ENCODE peak calls at places on chromosomes 3 and 15, in ten cellular contexts. Z, C, B, G, S, R, Q, F, O and H are unnamed samples.

GRCh38 chr15:80010131-80010673 is 39.2 kb upstream of the BCL2A1 start:
- DNase-seq in Z (no peak), C (no peak), B (no peak), G (no peak), S (no peak), R (no peak), Q (no peak), F (no peak), O (no peak), H (peak)

GRCh38 chr3:32837789-32838188 is 20.0 kb downstream of the TRIM71 start:
- DNase-seq in Z (no peak), C (no peak), B (no peak), G (no peak), S (no peak), R (no peak), Q (no peak), F (no peak), O (no peak), H (no peak)

GRCh38 chr15:38551720-38552627 is 12.6 kb downstream of the RASGRP1 start:
- DNase-seq in Z (no peak), C (no peak), B (no peak), G (no peak), S (no peak), R (no peak), Q (no peak), F (no peak), O (no peak), H (no peak)

GRCh38 chr3:131277836-131278497 is 103.6 kb upstream of the NUDT16 start:
- DNase-seq in Z (no peak), C (no peak), B (no peak), G (no peak), S (no peak), R (no peak), Q (no peak), F (no peak), O (no peak), H (no peak)

GRCh38 chr3:148128136-148128535 is 569.6 kb upstream of the AGTR1 start:
- DNase-seq in Z (no peak), C (no peak), B (no peak), G (no peak), S (no peak), R (no peak), Q (no peak), F (no peak), O (no peak), H (no peak)

GRCh38 chr15:97126556-97127233 is 796.2 kb downstream of the NR2F2 start:
- DNase-seq in Z (no peak), C (no peak), B (no peak), G (no peak), S (no peak), R (no peak), Q (no peak), F (no peak), O (no peak), H (no peak)

GRCh38 chr3:53495518-53496501 is 1.4 kb downstream of the CACNA1D start:
- DNase-seq in Z (no peak), C (no peak), B (no peak), G (no peak), S (peak), R (no peak), Q (no peak), F (peak), O (peak), H (no peak)

GRCh38 chr3:157261000-157261399 is 101.1 kb upstream of the CCNL1 start:
- DNase-seq in Z (no peak), C (no peak), B (no peak), G (no peak), S (no peak), R (no peak), Q (no peak), F (no peak), O (no peak), H (no peak)

GRCh38 chr15:66269326-66270090 is 16.0 kb upstream of the MEGF11 start:
- DNase-seq in Z (no peak), C (no peak), B (no peak), G (peak), S (peak), R (no peak), Q (no peak), F (no peak), O (no peak), H (no peak)

GRCh38 chr3:185878920-185879319 is 54.1 kb upstream of the IGF2BP2 start:
- DNase-seq in Z (no peak), C (no peak), B (no peak), G (no peak), S (no peak), R (no peak), Q (no peak), F (no peak), O (no peak), H (no peak)

GRCh38 chr3:71583569-71584215 is at the start of gene FOXP1:
- DNase-seq in Z (peak), C (peak), B (no peak), G (peak), S (peak), R (peak), Q (peak), F (peak), O (peak), H (peak)

GRCh38 chr15:71532994-71533393 is 277.4 kb upstream of the NR2E3 start:
- DNase-seq in Z (no peak), C (no peak), B (peak), G (peak), S (no peak), R (no peak), Q (no peak), F (no peak), O (no peak), H (no peak)

GRCh38 chr15:74790080-74790916 is 8.4 kb downstream of the CSK start:
- DNase-seq in Z (peak), C (no peak), B (no peak), G (no peak), S (peak), R (peak), Q (no peak), F (peak), O (peak), H (peak)

GRCh38 chr3:120102674-120103073 is 8.4 kb upstream of the GSK3B start:
- DNase-seq in Z (no peak), C (no peak), B (no peak), G (no peak), S (no peak), R (no peak), Q (no peak), F (peak), O (no peak), H (no peak)

GRCh38 chr3:146160964-146161724 is at the start of gene PLOD2:
- DNase-seq in Z (peak), C (peak), B (peak), G (peak), S (peak), R (no peak), Q (no peak), F (peak), O (peak), H (peak)

GRCh38 chr3:52004158-52004787 is 8.6 kb upstream of the RPL29 start:
- DNase-seq in Z (peak), C (peak), B (no peak), G (no peak), S (no peak), R (no peak), Q (no peak), F (no peak), O (no peak), H (peak)

GRCh38 chr3:120693439-120694172 is 11.6 kb upstream of the HGD start:
- DNase-seq in Z (no peak), C (no peak), B (no peak), G (no peak), S (no peak), R (no peak), Q (no peak), F (no peak), O (no peak), H (peak)

DNA sequence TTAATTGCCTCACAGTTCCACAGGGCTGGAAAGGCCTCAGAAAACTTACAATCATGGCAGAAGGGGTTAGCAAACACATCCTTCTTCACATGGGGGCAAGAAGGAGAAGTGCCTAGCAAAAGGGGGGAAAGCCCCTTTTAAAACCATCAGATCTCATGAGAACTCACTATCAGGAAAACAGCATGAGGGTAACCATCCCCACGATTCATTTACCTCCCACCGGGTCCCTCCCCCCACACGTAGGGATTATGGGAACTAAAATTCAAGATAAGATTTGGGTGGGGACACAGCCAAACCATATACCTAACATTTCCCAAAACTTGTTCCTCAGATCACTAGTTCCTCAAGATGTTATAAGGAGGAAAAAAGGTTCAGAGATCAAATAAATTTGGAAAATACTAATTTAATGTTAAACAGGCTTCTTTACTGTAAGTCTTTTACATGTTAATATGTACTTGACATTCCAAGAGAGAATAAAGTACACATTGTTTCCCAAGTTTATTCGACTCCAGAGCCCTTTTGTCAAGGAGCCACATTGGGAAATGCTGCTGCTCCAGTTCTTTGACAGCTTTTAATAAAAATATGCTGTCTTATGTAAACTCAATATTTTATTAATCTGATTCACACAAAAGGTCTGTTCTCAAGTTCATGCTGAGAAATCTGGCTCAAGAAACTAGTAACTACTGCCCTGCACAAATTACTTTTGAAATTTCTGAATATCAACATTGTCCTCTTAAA is 17.8 kb downstream of the HERC1 start:
- DNase-seq in Z (no peak), C (no peak), B (no peak), G (no peak), S (no peak), R (no peak), Q (no peak), F (no peak), O (peak), H (no peak)
- TF ChIP-seq POLR2A in Z (no peak), C (no peak), B (no peak), G (no peak), S (no peak), R (no peak), Q (no peak), F (no peak), O (no peak), H (no peak)

GRCh38 chr3:111071257-111072015 is at the start of gene NECTIN3:
- DNase-seq in Z (peak), C (peak), B (peak), G (peak), S (peak), R (peak), Q (peak), F (peak), O (peak), H (peak)
- TF ChIP-seq POLR2A in Z (peak), C (peak), B (peak), G (peak), S (peak), R (peak), Q (no peak), F (no peak), O (no peak), H (no peak)

GRCh38 chr15:65028921-65029735 is at the start of gene MTFMT:
- DNase-seq in Z (peak), C (peak), B (peak), G (peak), S (peak), R (peak), Q (peak), F (peak), O (peak), H (peak)
- TF ChIP-seq POLR2A in Z (peak), C (peak), B (peak), G (peak), S (peak), R (peak), Q (peak), F (no peak), O (peak), H (peak)

GRCh38 chr3:135157045-135157444 is 362.0 kb downstream of the EPHB1 start:
- DNase-seq in Z (no peak), C (no peak), B (no peak), G (no peak), S (no peak), R (no peak), Q (no peak), F (no peak), O (no peak), H (no peak)

GRCh38 chr3:135159848-135160247 is 364.8 kb downstream of the EPHB1 start:
- DNase-seq in Z (no peak), C (no peak), B (no peak), G (no peak), S (no peak), R (no peak), Q (no peak), F (no peak), O (no peak), H (no peak)

GRCh38 chr3:135155228-135155627 is 360.2 kb downstream of the EPHB1 start:
- DNase-seq in Z (no peak), C (no peak), B (no peak), G (no peak), S (no peak), R (no peak), Q (no peak), F (no peak), O (no peak), H (no peak)

GRCh38 chr3:135154186-135154585 is 359.1 kb downstream of the EPHB1 start:
- DNase-seq in Z (no peak), C (no peak), B (no peak), G (no peak), S (no peak), R (no peak), Q (no peak), F (no peak), O (no peak), H (no peak)

DNA sequence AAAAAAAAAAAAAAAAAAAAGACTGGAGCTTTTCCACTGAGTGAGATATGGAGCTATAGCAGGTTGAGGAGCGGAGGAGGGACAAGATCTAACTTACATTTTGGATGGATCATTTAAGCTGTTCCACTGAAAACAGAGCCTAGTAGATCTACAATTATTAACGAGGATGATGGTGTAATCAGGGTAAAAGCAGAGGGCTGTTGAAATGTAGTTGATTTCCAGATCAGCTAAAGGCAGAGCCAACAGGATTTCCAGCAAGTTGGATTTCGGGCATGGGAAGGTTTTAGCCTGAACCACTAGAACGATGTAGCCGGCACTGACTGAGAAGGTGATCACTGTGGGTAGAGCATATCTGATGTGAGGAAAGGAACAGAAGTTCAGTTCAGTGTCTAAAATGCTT is 360.7 kb downstream of the EPHB1 start:
- DNase-seq in Z (no peak), C (no peak), B (no peak), G (no peak), S (no peak), R (no peak), Q (no peak), F (no peak), O (no peak), H (no peak)
- TF ChIP-seq POLR2A in Z (no peak), C (no peak), B (no peak), G (no peak), S (no peak), R (no peak), Q (no peak), F (no peak), O (no peak), H (no peak)